ENCODE peak calls at places on chromosomes 4 and X, in eight cellular contexts. N is endothelial cell, M is T-helper 2 cell, Z is lower lobe of right lung, K is left lung, A is NCI-H748 treated with DMSO at 0.1 percent for 48 hours, J is midbrain, U is T-helper 22 cell. F is an unnamed sample.

GRCh38 chrX:30577362-30577961 is at the start of gene TASL:
- DNase-seq in K (no peak), U (no peak), Z (peak), M (no peak), A (no peak), J (no peak), N (no peak), F (no peak)

GRCh38 chr4:76562161-76562560 is 127.1 kb downstream of the SHROOM3 start:
- DNase-seq in K (no peak), Z (no peak), N (no peak), A (no peak), M (no peak), U (no peak), J (no peak), F (no peak)

GRCh38 chrX:154333837-154334271 is 38.3 kb downstream of the TKTL1 start:
- DNase-seq in U (no peak), K (no peak), A (no peak), J (no peak), N (no peak), Z (no peak), M (no peak), F (no peak)

GRCh38 chr4:169612869-169613859 is 781 bp upstream of the NEK1 start:
- DNase-seq in A (peak), Z (peak), U (peak), N (peak), K (no peak), J (peak), M (peak), F (peak)

GRCh38 chr4:124337874-124338273 is 374.7 kb downstream of the ANKRD50 start:
- DNase-seq in A (peak), K (no peak), U (no peak), M (no peak), Z (no peak), J (no peak), N (no peak), F (no peak)

GRCh38 chr4:153018716-153019115 is 82.6 kb downstream of the FHDC1 start:
- DNase-seq in A (no peak), Z (no peak), K (no peak), M (no peak), J (no peak), U (no peak), N (no peak), F (no peak)

GRCh38 chr4:82201805-82202636 is 171.8 kb downstream of the HNRNPD start:
- DNase-seq in M (peak), A (peak), U (peak), K (no peak), N (peak), Z (no peak), J (peak), F (peak)

GRCh38 chr4:26854701-26855100 is 5.9 kb upstream of the STIM2 start:
- DNase-seq in J (no peak), Z (no peak), M (no peak), U (no peak), A (no peak), K (no peak), N (no peak), F (no peak)

GRCh38 chr4:2891294-2891693 is 47.6 kb downstream of the ADD1 start:
- DNase-seq in N (no peak), M (no peak), K (no peak), A (no peak), U (no peak), Z (no peak), J (no peak), F (no peak)

GRCh38 chrX:101774340-101774739 is 114.7 kb upstream of the ARMCX2 start:
- DNase-seq in N (no peak), A (no peak), K (no peak), M (no peak), Z (no peak), U (no peak), J (no peak), F (no peak)

GRCh38 chr4:108058685-108059440 is 69.2 kb downstream of the HADH start:
- DNase-seq in J (no peak), A (peak), K (no peak), N (no peak), M (no peak), Z (no peak), U (no peak), F (no peak)

GRCh38 chr4:1717129-1718094 is 3.7 kb downstream of the TMEM129 start:
- DNase-seq in U (no peak), J (no peak), K (peak), Z (no peak), M (no peak), A (no peak), N (no peak), F (no peak)

GRCh38 chrX:130081421-130082045 is 28.8 kb downstream of the ELF4 start:
- DNase-seq in M (no peak), U (no peak), N (no peak), K (no peak), J (no peak), Z (no peak), A (no peak), F (no peak)

GRCh38 chrX:70219938-70220764 is 14.3 kb upstream of the AWAT1 start:
- DNase-seq in J (no peak), A (peak), Z (no peak), U (no peak), N (no peak), K (no peak), M (no peak), F (no peak)

GRCh38 chr4:3291411-3291968 is 1.3 kb upstream of the RGS12 start:
- DNase-seq in Z (peak), U (no peak), K (peak), N (no peak), J (no peak), M (no peak), A (no peak), F (no peak)

GRCh38 chr4:8769645-8770517 is 101.8 kb downstream of the HMX1 start:
- DNase-seq in U (no peak), K (peak), N (no peak), A (no peak), Z (peak), J (no peak), M (no peak), F (no peak)

GRCh38 chrX:108664701-108665100 is 71.7 kb downstream of the IRS4 start:
- DNase-seq in Z (no peak), K (no peak), M (no peak), N (no peak), U (no peak), A (no peak), J (no peak), F (no peak)

GRCh38 chr4:39495446-39496208 is 31.6 kb downstream of the UGDH start:
- DNase-seq in A (no peak), J (no peak), Z (no peak), N (no peak), K (no peak), M (no peak), U (no peak), F (no peak)

GRCh38 chr4:101163936-101164335 is 183.4 kb downstream of the PPP3CA start:
- DNase-seq in N (no peak), J (no peak), U (no peak), A (no peak), K (no peak), Z (no peak), M (no peak), F (no peak)

GRCh38 chr4:143282170-143282760 is 54.4 kb upstream of the GAB1 start:
- DNase-seq in A (no peak), K (no peak), Z (no peak), M (no peak), U (no peak), N (no peak), J (no peak), F (no peak)

GRCh38 chr4:170672571-170672970 is 582.8 kb upstream of the AADAT start:
- DNase-seq in Z (no peak), N (no peak), A (no peak), M (no peak), U (no peak), J (no peak), K (no peak), F (no peak)

GRCh38 chr4:4575284-4576211 is 33.7 kb upstream of the STX18 start:
- DNase-seq in M (peak), A (no peak), U (peak), K (peak), J (peak), N (peak), Z (peak), F (peak)

F was measured in nephron progenitor cell.